ENCODE peak calls at places on chromosomes 4 and X, in four cellular contexts. J, R, O and W are unnamed samples.

GRCh38 chrX:136588060-136588459 is 56.0 kb downstream of the VGLL1 start:
- DNase-seq in J (no peak), R (peak), O (no peak), W (no peak)

GRCh38 chrX:102126863-102127262 is 1.4 kb downstream of the TCEAL2 start:
- DNase-seq in J (no peak), R (no peak), O (no peak), W (no peak)

GRCh38 chr4:128291096-128291495 is 3.5 kb upstream of the PGRMC2 start:
- DNase-seq in J (no peak), R (no peak), O (no peak), W (no peak)

GRCh38 chrX:149314031-149314430 is 191.1 kb downstream of the IDS start:
- DNase-seq in J (no peak), R (no peak), O (no peak), W (no peak)

GRCh38 chrX:103406256-103406655 is 29.9 kb downstream of the BEX3 start:
- DNase-seq in J (no peak), R (no peak), O (no peak), W (no peak)

GRCh38 chr4:40606239-40606767 is 23.4 kb downstream of the RBM47 start:
- DNase-seq in J (no peak), R (no peak), O (no peak), W (no peak)

GRCh38 chr4:26124753-26125236 is 196.0 kb upstream of the RBPJ start:
- DNase-seq in J (no peak), R (no peak), O (no peak), W (peak)

GRCh38 chr4:152255437-152255836 is 280.5 kb downstream of the FBXW7 start:
- DNase-seq in J (no peak), R (peak), O (no peak), W (no peak)

GRCh38 chrX:110941906-110942305 is 146.3 kb upstream of the CHRDL1 start:
- DNase-seq in J (no peak), R (no peak), O (no peak), W (no peak)

GRCh38 chr4:8201341-8201781 is 2.3 kb downstream of the SH3TC1 start:
- DNase-seq in J (no peak), R (peak), O (no peak), W (no peak)

GRCh38 chrX:116204947-116205346 is 34.4 kb downstream of the AGTR2 start:
- DNase-seq in J (no peak), R (no peak), O (peak), W (no peak)

GRCh38 chr4:6575503-6576240 is 683 bp downstream of the MAN2B2 start:
- DNase-seq in J (no peak), R (no peak), O (no peak), W (peak)

GRCh38 chr4:156790866-156791265 is 180.7 kb downstream of the PDGFC start:
- DNase-seq in J (no peak), R (no peak), O (peak), W (no peak)

GRCh38 chr4:67161311-67161710 is 384.0 kb downstream of the CENPC start:
- DNase-seq in J (no peak), R (no peak), O (no peak), W (no peak)

GRCh38 chrX:16993791-16994318 is 47.4 kb downstream of the REPS2 start:
- DNase-seq in J (no peak), R (no peak), O (no peak), W (no peak)

GRCh38 chr4:124060261-124060918 is 652.1 kb downstream of the ANKRD50 start:
- DNase-seq in J (no peak), R (peak), O (no peak), W (no peak)

GRCh38 chr4:150007512-150007911 is 70.7 kb upstream of the DCLK2 start:
- DNase-seq in J (no peak), R (no peak), O (no peak), W (no peak)

GRCh38 chrX:105820247-105820646 is 2.1 kb upstream of the NRK start:
- DNase-seq in J (peak), R (no peak), O (no peak), W (no peak)

GRCh38 chr4:12963291-12963690 is 520.8 kb downstream of the RAB28 start:
- DNase-seq in J (no peak), R (no peak), O (no peak), W (no peak)

GRCh38 chr4:91963489-91963888 is 340.3 kb upstream of the GRID2 start:
- DNase-seq in J (no peak), R (no peak), O (no peak), W (no peak)

GRCh38 chrX:41293269-41293668 is 40.7 kb upstream of the DDX3X start:
- DNase-seq in J (peak), R (no peak), O (peak), W (no peak)

GRCh38 chrX:108081110-108081509 is 10.2 kb downstream of the PSMD10 start:
- DNase-seq in J (no peak), R (no peak), O (no peak), W (no peak)

GRCh38 chr4:41204400-41204978 is 9.9 kb downstream of the APBB2 start:
- DNase-seq in J (no peak), R (no peak), O (peak), W (no peak)

GRCh38 chrX:109635151-109635550 is 10.2 kb upstream of the KCNE5 start:
- DNase-seq in J (peak), R (no peak), O (no peak), W (peak)

GRCh38 chrX:23127586-23127985 is 127.8 kb downstream of the DDX53 start:
- DNase-seq in J (no peak), R (no peak), O (no peak), W (no peak)

GRCh38 chrX:103098488-103098887 is 5.5 kb upstream of the NXF3 start:
- DNase-seq in J (no peak), R (no peak), O (no peak), W (peak)

GRCh38 chrX:54248309-54248708 is 65.3 kb upstream of the FAM120C start:
- DNase-seq in J (no peak), R (no peak), O (peak), W (no peak)

GRCh38 chr4:65623509-65623908 is 46.8 kb downstream of the EPHA5 start:
- DNase-seq in J (no peak), R (no peak), O (no peak), W (no peak)

GRCh38 chr4:143515905-143516304 is 2.4 kb downstream of the SMARCA5 start:
- DNase-seq in J (no peak), R (no peak), O (no peak), W (no peak)

GRCh38 chr4:115334736-115335411 is 221.5 kb upstream of the NDST4 start:
- DNase-seq in J (no peak), R (peak), O (no peak), W (no peak)

GRCh38 chr4:1727117-1728031 is 6.1 kb downstream of the TACC3 start:
- DNase-seq in J (no peak), R (no peak), O (no peak), W (no peak)

GRCh38 chr4:74109894-74110605 is 11.1 kb upstream of the CXCL2 start:
- DNase-seq in J (no peak), R (no peak), O (no peak), W (no peak)
- TF ChIP-seq NR2C2 in J (no peak), R (no peak), O (no peak), W (no peak)

GRCh38 chrX:11908371-11908770 is 150.3 kb downstream of the MSL3 start:
- DNase-seq in J (peak), R (peak), O (peak), W (peak)

GRCh38 chrX:11913001-11913400 is 155.0 kb downstream of the MSL3 start:
- DNase-seq in J (no peak), R (no peak), O (no peak), W (no peak)
- TF ChIP-seq NR2C2 in J (no peak), R (no peak), O (no peak), W (no peak)

DNA sequence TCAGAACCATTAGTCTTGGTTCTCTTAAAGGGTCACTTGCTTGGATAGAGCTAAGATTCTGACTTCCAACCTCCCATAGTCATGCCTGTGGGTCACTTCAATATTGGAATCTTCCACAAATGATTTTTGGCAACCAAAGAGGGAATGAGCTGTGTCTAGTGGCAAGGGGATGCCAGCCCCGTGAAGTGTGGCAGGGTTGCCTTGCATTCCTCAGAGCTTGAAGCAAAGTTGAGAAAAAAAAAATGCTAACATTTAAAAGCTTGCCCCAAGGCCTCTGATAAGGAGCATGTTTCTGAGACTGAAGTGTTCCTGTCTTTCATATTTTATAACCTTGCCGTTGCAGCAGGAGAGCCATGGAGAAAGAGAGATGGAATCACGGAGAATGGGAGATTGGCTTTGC is 120.2 kb downstream of the PAPSS1 start:
- DNase-seq in J (no peak), R (no peak), O (no peak), W (no peak)
- TF ChIP-seq NR2C2 in J (no peak), R (no peak), O (no peak), W (no peak)

DNA sequence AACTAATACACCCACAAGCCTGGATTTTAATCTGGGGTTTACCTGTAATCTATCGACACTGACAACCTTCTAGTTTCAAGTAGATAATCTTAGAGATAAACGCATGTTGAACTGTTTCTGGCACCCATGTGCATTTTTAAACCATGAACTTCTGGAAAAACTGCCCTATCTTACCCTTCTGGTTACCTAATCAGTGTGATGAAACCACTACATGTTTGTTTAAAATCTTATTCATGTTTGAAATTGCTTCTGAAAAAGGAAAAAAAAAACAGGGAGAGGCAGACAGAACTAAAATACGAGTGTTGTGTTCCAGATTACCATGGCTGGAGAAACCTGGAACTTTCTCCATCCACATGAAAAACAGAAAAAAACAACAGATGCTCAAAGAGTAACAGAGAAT is 139.3 kb downstream of the MID1IP1 start:
- DNase-seq in J (no peak), R (no peak), O (no peak), W (no peak)
- TF ChIP-seq NR2C2 in J (no peak), R (no peak), O (no peak), W (no peak)

GRCh38 chr4:101599620-101600019 is 190.9 kb upstream of the BANK1 start:
- DNase-seq in J (no peak), R (no peak), O (no peak), W (no peak)

GRCh38 chr4:101594588-101594987 is 195.9 kb upstream of the BANK1 start:
- DNase-seq in J (no peak), R (no peak), O (no peak), W (no peak)

GRCh38 chr4:101597204-101597603 is 193.3 kb upstream of the BANK1 start:
- DNase-seq in J (no peak), R (peak), O (no peak), W (no peak)

GRCh38 chr4:101596786-101597185 is 193.7 kb upstream of the BANK1 start:
- DNase-seq in J (no peak), R (peak), O (no peak), W (no peak)

GRCh38 chr4:101593666-101594065 is 196.9 kb upstream of the BANK1 start:
- DNase-seq in J (no peak), R (no peak), O (no peak), W (no peak)
- TF ChIP-seq NR2C2 in J (no peak), R (no peak), O (no peak), W (no peak)

GRCh38 chrX:154121207-154121606 is 22.8 kb upstream of the OPN1LW start:
- DNase-seq in J (no peak), R (no peak), O (no peak), W (no peak)

GRCh38 chrX:154121961-154122360 is 22.1 kb upstream of the OPN1LW start:
- DNase-seq in J (no peak), R (no peak), O (no peak), W (no peak)

GRCh38 chrX:154125356-154126040 is 18.5 kb upstream of the OPN1LW start:
- DNase-seq in J (no peak), R (no peak), O (no peak), W (peak)

GRCh38 chrX:154126101-154126500 is 17.9 kb upstream of the OPN1LW start:
- DNase-seq in J (no peak), R (no peak), O (no peak), W (no peak)

DNA sequence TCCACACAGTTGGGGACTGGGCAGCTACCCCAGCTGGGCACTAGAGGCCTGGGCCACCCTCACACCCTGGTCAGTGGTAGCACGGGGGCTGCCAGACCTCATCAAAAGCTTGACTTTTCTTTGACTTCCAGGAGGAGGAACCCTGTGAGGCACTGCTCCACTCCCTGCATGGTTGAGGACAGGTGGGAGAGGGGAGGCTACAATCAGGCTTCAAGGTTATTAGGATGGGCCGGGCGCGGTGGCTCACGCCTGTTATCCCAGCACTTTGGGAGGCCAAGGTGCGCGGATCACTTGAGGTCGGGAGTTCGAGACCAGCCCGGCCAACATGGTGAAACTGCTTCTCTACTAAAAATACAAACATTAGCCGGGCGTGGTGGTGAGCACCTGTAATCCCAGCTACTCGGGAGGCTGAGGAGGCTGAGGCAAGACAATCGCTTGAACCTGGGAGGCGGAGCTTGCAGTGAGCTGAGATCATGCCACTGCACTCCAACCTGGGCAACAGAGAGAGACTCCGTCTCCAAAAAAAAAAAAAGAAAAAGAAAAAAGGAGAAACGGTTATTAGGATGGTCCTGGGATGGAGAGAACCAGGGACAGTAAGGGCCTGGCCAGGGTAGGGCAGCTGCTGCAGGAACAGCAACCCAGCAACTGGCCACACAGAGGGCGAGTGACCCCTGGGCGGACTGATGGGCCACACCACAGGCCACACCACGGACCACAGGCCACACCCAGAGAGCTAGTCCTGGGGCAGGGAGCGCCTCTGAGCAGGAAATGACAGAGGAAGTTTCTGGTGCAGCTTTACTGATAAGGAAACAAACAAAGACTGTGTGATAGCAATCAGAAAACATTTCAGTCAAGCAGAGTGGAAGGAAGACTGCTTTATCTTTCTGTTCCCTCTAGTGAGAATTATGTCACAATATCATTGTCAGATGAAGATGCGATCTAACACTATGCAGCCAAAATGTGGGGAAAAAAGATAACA is 20.5 kb upstream of the OPN1LW start:
- DNase-seq in J (no peak), R (no peak), O (peak), W (peak)
- TF ChIP-seq NR2C2 in J (no peak), R (no peak), O (no peak), W (no peak)